ENCODE peak calls at places on chromosomes 4 and X, in seven cellular contexts. One of them, this sample, is unnamed.

GRCh38 chr4:4719446-4719845 is 140.0 kb upstream of the MSX1 start:
- DNase-seq in astrocyte of the cerebellum: no peak
- DNase-seq in cardiac fibroblast: no peak
- DNase-seq in astrocyte of the spinal cord: no peak
- DNase-seq in brain microvascular endothelial cell: no peak
- DNase-seq in AG09309: no peak
- DNase-seq in aorta: no peak
- DNase-seq in this sample: no peak

GRCh38 chrX:16444353-16444752 is 205.6 kb upstream of the S100G start:
- DNase-seq in astrocyte of the spinal cord: peak
- DNase-seq in AG09309: no peak
- DNase-seq in brain microvascular endothelial cell: peak
- DNase-seq in cardiac fibroblast: no peak
- DNase-seq in astrocyte of the cerebellum: peak
- DNase-seq in aorta: no peak
- DNase-seq in this sample: peak

GRCh38 chr4:75634951-75635350 is 4.6 kb upstream of the CDKL2 start:
- DNase-seq in brain microvascular endothelial cell: no peak
- DNase-seq in aorta: no peak
- DNase-seq in cardiac fibroblast: no peak
- DNase-seq in AG09309: no peak
- DNase-seq in astrocyte of the cerebellum: no peak
- DNase-seq in astrocyte of the spinal cord: peak
- DNase-seq in this sample: no peak

GRCh38 chrX:22690116-22690515 is 309.6 kb upstream of the DDX53 start:
- DNase-seq in cardiac fibroblast: peak
- DNase-seq in aorta: no peak
- DNase-seq in astrocyte of the spinal cord: no peak
- DNase-seq in brain microvascular endothelial cell: no peak
- DNase-seq in AG09309: no peak
- DNase-seq in astrocyte of the cerebellum: no peak
- DNase-seq in this sample: no peak

GRCh38 chr4:176735300-176735699 is 57.4 kb downstream of the VEGFC start:
- DNase-seq in brain microvascular endothelial cell: peak
- DNase-seq in aorta: no peak
- DNase-seq in AG09309: peak
- DNase-seq in astrocyte of the cerebellum: peak
- DNase-seq in cardiac fibroblast: peak
- DNase-seq in astrocyte of the spinal cord: peak
- DNase-seq in this sample: no peak

GRCh38 chr4:33890841-33891240 is 2353.5 kb downstream of the ARAP2 start:
- DNase-seq in astrocyte of the cerebellum: no peak
- DNase-seq in astrocyte of the spinal cord: no peak
- DNase-seq in cardiac fibroblast: peak
- DNase-seq in AG09309: no peak
- DNase-seq in brain microvascular endothelial cell: no peak
- DNase-seq in aorta: no peak
- DNase-seq in this sample: no peak

GRCh38 chrX:133670394-133670793 is 255.1 kb upstream of the GPC4 start:
- DNase-seq in cardiac fibroblast: peak
- DNase-seq in astrocyte of the cerebellum: peak
- DNase-seq in aorta: no peak
- DNase-seq in brain microvascular endothelial cell: peak
- DNase-seq in AG09309: no peak
- DNase-seq in astrocyte of the spinal cord: peak
- DNase-seq in this sample: no peak

GRCh38 chrX:69045616-69046345 is 119.5 kb downstream of the PJA1 start:
- DNase-seq in aorta: no peak
- DNase-seq in astrocyte of the cerebellum: no peak
- DNase-seq in astrocyte of the spinal cord: no peak
- DNase-seq in cardiac fibroblast: no peak
- DNase-seq in AG09309: no peak
- DNase-seq in brain microvascular endothelial cell: no peak
- DNase-seq in this sample: no peak

GRCh38 chr4:182139481-182139880 is 103.7 kb upstream of the TENM3 start:
- DNase-seq in cardiac fibroblast: no peak
- DNase-seq in aorta: no peak
- DNase-seq in astrocyte of the spinal cord: no peak
- DNase-seq in brain microvascular endothelial cell: no peak
- DNase-seq in AG09309: no peak
- DNase-seq in astrocyte of the cerebellum: no peak
- DNase-seq in this sample: no peak

DNA sequence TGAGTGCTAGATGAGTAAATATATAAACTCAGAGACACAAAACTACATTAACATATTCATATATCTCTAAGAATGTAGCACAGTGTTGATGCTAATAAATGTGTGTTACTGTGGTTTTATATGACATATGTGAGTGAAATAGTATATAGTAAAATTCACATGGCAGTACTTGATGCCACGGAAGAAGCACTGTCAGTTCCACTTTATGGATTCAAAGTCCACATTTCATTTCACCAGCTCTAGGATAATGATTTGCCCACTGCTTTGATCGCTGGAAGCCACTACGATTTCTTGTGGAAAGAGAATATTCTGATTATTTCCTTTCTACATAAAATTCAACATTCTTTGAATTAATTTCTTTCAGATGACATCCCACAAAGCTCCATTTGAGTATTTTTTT is 181.2 kb downstream of the GBA3 start:
- DNase-seq in brain microvascular endothelial cell: no peak
- DNase-seq in AG09309: no peak
- DNase-seq in astrocyte of the cerebellum: no peak
- DNase-seq in astrocyte of the spinal cord: no peak
- DNase-seq in aorta: no peak
- DNase-seq in cardiac fibroblast: no peak
- DNase-seq in this sample: no peak
- H3K4me3 ChIP-seq in brain microvascular endothelial cell: no peak
- H3K4me3 ChIP-seq in AG09309: no peak
- H3K4me3 ChIP-seq in astrocyte of the cerebellum: no peak
- H3K4me3 ChIP-seq in astrocyte of the spinal cord: no peak
- H3K4me3 ChIP-seq in aorta: no peak
- H3K4me3 ChIP-seq in cardiac fibroblast: no peak
- H3K4me3 ChIP-seq in this sample: no peak

DNA sequence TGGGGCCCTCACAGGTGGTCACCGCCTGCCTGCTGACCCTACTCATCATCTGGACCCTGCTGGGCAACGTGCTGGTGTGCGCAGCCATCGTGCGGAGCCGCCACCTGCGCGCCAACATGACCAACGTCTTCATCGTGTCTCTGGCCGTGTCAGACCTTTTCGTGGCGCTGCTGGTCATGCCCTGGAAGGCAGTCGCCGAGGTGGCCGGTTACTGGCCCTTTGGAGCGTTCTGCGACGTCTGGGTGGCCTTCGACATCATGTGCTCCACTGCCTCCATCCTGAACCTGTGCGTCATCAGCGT is 652 bp downstream of the DRD5 start:
- DNase-seq in cardiac fibroblast: no peak
- DNase-seq in astrocyte of the cerebellum: no peak
- DNase-seq in aorta: no peak
- DNase-seq in brain microvascular endothelial cell: no peak
- DNase-seq in AG09309: no peak
- DNase-seq in astrocyte of the spinal cord: no peak
- DNase-seq in this sample: no peak
- H3K4me3 ChIP-seq in cardiac fibroblast: no peak
- H3K4me3 ChIP-seq in astrocyte of the cerebellum: no peak
- H3K4me3 ChIP-seq in aorta: no peak
- H3K4me3 ChIP-seq in brain microvascular endothelial cell: no peak
- H3K4me3 ChIP-seq in AG09309: no peak
- H3K4me3 ChIP-seq in astrocyte of the spinal cord: no peak
- H3K4me3 ChIP-seq in this sample: no peak

DNA sequence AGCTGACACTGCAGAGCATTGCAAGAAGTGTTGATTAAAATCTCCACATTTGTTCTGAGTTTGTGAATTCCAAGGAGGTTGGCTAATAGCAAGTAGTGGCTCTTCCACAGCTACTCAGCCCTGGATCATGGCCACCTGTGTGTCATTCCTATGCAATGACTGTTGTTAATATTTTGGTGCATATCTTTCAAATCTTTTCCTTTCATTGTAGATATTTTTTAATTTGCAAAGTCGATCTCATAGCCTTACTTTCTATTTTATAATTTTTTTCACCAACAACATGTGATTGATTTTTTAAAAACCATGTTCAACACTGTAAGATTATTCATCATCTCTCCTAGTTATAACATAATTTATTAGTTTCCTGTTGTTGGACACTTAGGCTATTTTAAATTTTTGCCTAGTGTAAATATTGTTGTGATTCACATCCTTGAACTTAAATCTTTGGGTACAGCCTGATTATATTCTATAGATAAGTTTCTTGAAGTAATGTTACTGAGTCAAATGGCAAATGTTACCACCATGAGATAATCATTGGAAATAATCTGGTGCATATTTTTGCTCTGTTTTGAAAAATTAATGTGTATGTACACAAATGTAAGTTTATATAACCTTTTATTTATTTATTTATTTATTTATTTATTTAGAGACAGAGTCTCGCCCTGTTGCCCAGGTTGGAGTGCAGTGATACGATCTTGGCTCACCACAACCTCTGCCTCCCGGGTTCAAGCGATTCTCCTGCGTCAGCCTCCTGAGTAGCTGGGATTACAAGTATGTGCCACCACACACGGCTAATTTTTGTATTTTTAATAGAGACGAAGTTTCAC is 17.1 kb upstream of the ARHGAP10 start:
- DNase-seq in brain microvascular endothelial cell: peak
- DNase-seq in cardiac fibroblast: peak
- DNase-seq in AG09309: peak
- DNase-seq in astrocyte of the cerebellum: peak
- DNase-seq in astrocyte of the spinal cord: peak
- DNase-seq in aorta: peak
- DNase-seq in this sample: peak
- H3K4me3 ChIP-seq in brain microvascular endothelial cell: no peak
- H3K4me3 ChIP-seq in cardiac fibroblast: no peak
- H3K4me3 ChIP-seq in AG09309: no peak
- H3K4me3 ChIP-seq in astrocyte of the cerebellum: no peak
- H3K4me3 ChIP-seq in astrocyte of the spinal cord: no peak
- H3K4me3 ChIP-seq in aorta: no peak
- H3K4me3 ChIP-seq in this sample: no peak

GRCh38 chr4:56681849-56682175 is 716 bp upstream of the HOPX start:
- DNase-seq in astrocyte of the spinal cord: no peak
- DNase-seq in brain microvascular endothelial cell: no peak
- DNase-seq in AG09309: no peak
- DNase-seq in aorta: no peak
- DNase-seq in astrocyte of the cerebellum: no peak
- DNase-seq in cardiac fibroblast: no peak
- DNase-seq in this sample: no peak
- H3K4me3 ChIP-seq in astrocyte of the spinal cord: no peak
- H3K4me3 ChIP-seq in brain microvascular endothelial cell: no peak
- H3K4me3 ChIP-seq in AG09309: no peak
- H3K4me3 ChIP-seq in aorta: no peak
- H3K4me3 ChIP-seq in astrocyte of the cerebellum: no peak
- H3K4me3 ChIP-seq in cardiac fibroblast: no peak
- H3K4me3 ChIP-seq in this sample: no peak

DNA sequence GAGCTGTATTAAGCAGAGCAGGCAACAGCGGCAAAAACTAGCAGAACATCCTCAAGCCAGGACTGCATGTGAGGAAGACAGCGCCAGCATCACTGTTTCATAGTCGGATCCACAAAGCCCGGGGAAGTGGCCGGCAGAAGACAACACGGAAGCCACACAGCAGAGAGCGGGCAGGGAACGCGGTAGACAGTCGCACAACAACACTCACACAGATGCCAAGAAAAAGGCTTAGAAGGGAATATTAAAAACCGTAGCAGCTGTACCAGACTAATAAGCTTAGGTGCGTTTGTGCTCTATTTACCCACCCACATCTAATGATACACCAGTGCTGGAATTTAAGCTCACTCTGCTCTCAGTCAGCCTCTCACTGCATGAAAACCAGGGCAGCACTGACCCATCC is 16.0 kb downstream of the ZFYVE28 start:
- DNase-seq in astrocyte of the spinal cord: no peak
- DNase-seq in brain microvascular endothelial cell: no peak
- DNase-seq in AG09309: no peak
- DNase-seq in aorta: no peak
- DNase-seq in astrocyte of the cerebellum: no peak
- DNase-seq in cardiac fibroblast: no peak
- DNase-seq in this sample: no peak
- H3K4me3 ChIP-seq in astrocyte of the spinal cord: peak
- H3K4me3 ChIP-seq in brain microvascular endothelial cell: peak
- H3K4me3 ChIP-seq in AG09309: no peak
- H3K4me3 ChIP-seq in aorta: no peak
- H3K4me3 ChIP-seq in astrocyte of the cerebellum: peak
- H3K4me3 ChIP-seq in cardiac fibroblast: peak
- H3K4me3 ChIP-seq in this sample: peak